ENCODE peak calls at places on chromosomes 12 and 14, in ten cellular contexts. Z, X, J, U, V, I, Q, R, F and H are unnamed samples.

GRCh38 chr12:93438266-93439050 is 3.3 kb downstream of the UBE2N start:
- DNase-seq in Z (no peak), X (no peak), J (no peak), U (no peak), V (no peak), I (no peak), Q (no peak), R (no peak), F (no peak), H (no peak)

GRCh38 chr14:81392976-81393643 is 7.0 kb downstream of the STON2 start:
- DNase-seq in Z (no peak), X (no peak), J (no peak), U (no peak), V (no peak), I (no peak), Q (no peak), R (no peak), F (no peak), H (no peak)

GRCh38 chr12:58105225-58106119 is 164.1 kb downstream of the ATP23 start:
- DNase-seq in Z (no peak), X (no peak), J (no peak), U (no peak), V (no peak), I (no peak), Q (no peak), R (no peak), F (no peak), H (no peak)

GRCh38 chr12:84704851-84705250 is 207.7 kb downstream of the SLC6A15 start:
- DNase-seq in Z (no peak), X (no peak), J (no peak), U (no peak), V (no peak), I (no peak), Q (no peak), R (no peak), F (no peak), H (no peak)

GRCh38 chr14:105475269-105475915 is 771 bp downstream of the CRIP2 start:
- DNase-seq in Z (no peak), X (no peak), J (no peak), U (peak), V (no peak), I (no peak), Q (no peak), R (no peak), F (no peak), H (no peak)

GRCh38 chr12:31600764-31601163 is 9.8 kb upstream of the DENND5B start:
- DNase-seq in Z (no peak), X (no peak), J (no peak), U (no peak), V (no peak), I (no peak), Q (no peak), R (no peak), F (no peak), H (no peak)

GRCh38 chr14:97866664-97867063 is 1069.5 kb downstream of the VRK1 start:
- DNase-seq in Z (no peak), X (no peak), J (no peak), U (no peak), V (no peak), I (no peak), Q (no peak), R (no peak), F (no peak), H (no peak)

GRCh38 chr12:86216591-86216990 is 39.6 kb downstream of the MGAT4C start:
- DNase-seq in Z (no peak), X (no peak), J (no peak), U (no peak), V (no peak), I (no peak), Q (no peak), R (no peak), F (no peak), H (no peak)

GRCh38 chr12:115923851-115924250 is 353.6 kb downstream of the MED13L start:
- DNase-seq in Z (no peak), X (no peak), J (no peak), U (no peak), V (no peak), I (no peak), Q (no peak), R (no peak), F (no peak), H (no peak)